ENCODE peak calls at places on chromosomes 3 and 15, in eight cellular contexts. U is SW480, H is Caco-2, K is T-helper 17 cell, J is RCC 7860, D is stomach, N is HTR-8/SVneo, I is activated T-helper 1 cell treated with Interleukin-2 at 50 U/mL for 16 hours. O is an unnamed sample.

GRCh38 chr15:83012038-83012490 is 625 bp upstream of the C15orf40 start:
- DNase-seq in D (no peak), I (no peak), K (no peak), J (no peak), H (peak), U (peak), N (no peak), O (no peak)

GRCh38 chr3:12996181-12996506 is 77.1 kb downstream of the IQSEC1 start:
- DNase-seq in H (no peak), I (no peak), N (no peak), U (no peak), J (no peak), D (no peak), K (no peak), O (no peak)

GRCh38 chr3:135898774-135899173 is 66.8 kb upstream of the PPP2R3A start:
- DNase-seq in D (no peak), H (no peak), U (no peak), J (no peak), N (no peak), K (no peak), I (no peak), O (no peak)

GRCh38 chr15:34049096-34049495 is 10.1 kb upstream of the AVEN start:
- DNase-seq in I (no peak), H (peak), J (peak), D (no peak), K (no peak), U (no peak), N (no peak), O (peak)

GRCh38 chr15:68789921-68790575 is 30.6 kb downstream of the ANP32A start:
- DNase-seq in I (no peak), D (no peak), H (no peak), N (no peak), U (no peak), J (no peak), K (no peak), O (peak)

GRCh38 chr3:87227835-87228144 is 681 bp downstream of the CHMP2B start:
- DNase-seq in H (no peak), I (no peak), U (no peak), N (no peak), K (no peak), D (no peak), J (no peak), O (no peak)

GRCh38 chr15:40762919-40763800 is 708 bp upstream of the GCHFR start:
- DNase-seq in H (peak), J (no peak), D (peak), K (peak), I (peak), N (no peak), U (peak), O (no peak)

GRCh38 chr3:128698211-128699011 is 27.6 kb upstream of the RAB7A start:
- DNase-seq in N (no peak), H (peak), D (peak), J (no peak), K (peak), I (no peak), U (peak), O (peak)

GRCh38 chr15:60994842-60995495 is 234.1 kb downstream of the RORA start:
- DNase-seq in K (no peak), H (no peak), J (no peak), D (no peak), I (no peak), N (no peak), U (no peak), O (no peak)

GRCh38 chr3:51955893-51956770 is 951 bp downstream of the GPR62 start:
- DNase-seq in U (no peak), I (no peak), N (no peak), J (no peak), D (peak), K (no peak), H (no peak), O (peak)

GRCh38 chr15:78149805-78150751 is 916 bp downstream of the IDH3A start:
- DNase-seq in D (no peak), U (peak), H (no peak), N (no peak), K (no peak), J (no peak), I (no peak), O (no peak)

GRCh38 chr3:197286678-197287077 is 11.7 kb downstream of the DLG1 start:
- DNase-seq in N (no peak), U (no peak), I (no peak), J (no peak), H (no peak), D (no peak), K (no peak), O (no peak)

GRCh38 chr15:69854521-69855171 is 243.1 kb downstream of the TLE3 start:
- DNase-seq in K (no peak), J (peak), N (peak), I (no peak), H (no peak), U (peak), D (no peak), O (peak)

GRCh38 chr15:59174161-59174845 is 32.3 kb upstream of the LDHAL6B start:
- DNase-seq in I (no peak), D (no peak), H (no peak), U (no peak), N (no peak), J (no peak), K (no peak), O (no peak)

GRCh38 chr3:50269460-50269859 is 513 bp downstream of the SEMA3B start:
- DNase-seq in H (no peak), U (no peak), I (no peak), N (no peak), K (no peak), D (no peak), J (no peak), O (no peak)

GRCh38 chr3:195854628-195855300 is 43.0 kb upstream of the MUC4 start:
- DNase-seq in U (no peak), I (no peak), D (peak), K (no peak), H (no peak), J (no peak), N (no peak), O (no peak)

GRCh38 chr15:77670558-77671148 is 37.9 kb upstream of the LINGO1 start:
- DNase-seq in H (no peak), U (no peak), K (no peak), N (no peak), I (no peak), D (no peak), J (no peak), O (no peak)

GRCh38 chr3:171862993-171863521 is 19.9 kb downstream of the TMEM212 start:
- DNase-seq in N (no peak), I (no peak), H (no peak), U (peak), K (no peak), D (no peak), J (no peak), O (no peak)

GRCh38 chr15:34374816-34375215 is 7.8 kb upstream of the LPCAT4 start:
- DNase-seq in I (no peak), D (no peak), N (no peak), K (no peak), U (no peak), J (no peak), H (no peak), O (no peak)

GRCh38 chr3:188267790-188268333 is 113.9 kb downstream of the LPP start:
- DNase-seq in D (no peak), H (no peak), K (no peak), N (no peak), U (no peak), J (no peak), I (no peak), O (no peak)

GRCh38 chr3:154095832-154096421 is 25.3 kb upstream of the ARHGEF26 start:
- DNase-seq in J (peak), I (no peak), N (no peak), K (no peak), H (no peak), U (peak), D (no peak), O (peak)

GRCh38 chr3:173993299-173993698 is 595.8 kb downstream of the NLGN1 start:
- DNase-seq in D (no peak), U (peak), I (no peak), N (peak), K (no peak), J (peak), H (no peak), O (no peak)

GRCh38 chr15:39587910-39588530 is 7.1 kb downstream of the THBS1 start:
- DNase-seq in U (no peak), D (no peak), H (no peak), N (no peak), J (no peak), I (no peak), K (no peak), O (no peak)

GRCh38 chr15:71951134-71951533 is 140.8 kb downstream of the NR2E3 start:
- DNase-seq in J (no peak), N (no peak), I (no peak), U (no peak), K (no peak), D (no peak), H (no peak), O (no peak)

GRCh38 chr3:87468938-87469337 is 192.6 kb upstream of the POU1F1 start:
- DNase-seq in U (no peak), K (no peak), J (peak), I (no peak), H (no peak), N (no peak), D (no peak), O (no peak)

GRCh38 chr3:20105513-20106280 is 65.5 kb downstream of the KAT2B start:
- DNase-seq in I (no peak), D (no peak), J (no peak), U (no peak), H (no peak), K (no peak), N (no peak), O (no peak)

GRCh38 chr3:105842943-105843342 is 25.9 kb downstream of the CBLB start:
- DNase-seq in J (no peak), N (no peak), D (no peak), I (no peak), H (no peak), K (no peak), U (no peak), O (no peak)

GRCh38 chr3:181919375-181919774 is 207.7 kb downstream of the SOX2 start:
- DNase-seq in N (no peak), J (peak), D (no peak), U (no peak), H (no peak), I (no peak), K (no peak), O (no peak)

GRCh38 chr3:196666001-196666867 is 26.7 kb downstream of the NRROS start:
- DNase-seq in U (peak), I (no peak), N (no peak), D (no peak), H (no peak), J (peak), K (no peak), O (peak)

GRCh38 chr3:197444793-197445403 is 110.9 kb downstream of the BDH1 start:
- DNase-seq in J (no peak), I (no peak), H (no peak), D (no peak), K (no peak), U (no peak), N (no peak), O (no peak)

GRCh38 chr15:66409565-66410108 is 22.9 kb downstream of the MAP2K1 start:
- DNase-seq in U (no peak), N (no peak), J (no peak), K (no peak), H (no peak), D (no peak), I (no peak), O (no peak)

GRCh38 chr3:87997298-87997697 is 61.5 kb downstream of the CGGBP1 start:
- DNase-seq in K (no peak), D (no peak), J (peak), N (no peak), U (no peak), I (no peak), H (no peak), O (no peak)

GRCh38 chr15:34719883-34720148 is 35.0 kb downstream of the GJD2 start:
- DNase-seq in N (no peak), K (no peak), U (no peak), J (no peak), D (no peak), H (no peak), I (no peak), O (no peak)

GRCh38 chr3:131393868-131394267 is 12.3 kb downstream of the NUDT16 start:
- DNase-seq in N (no peak), U (no peak), H (no peak), I (no peak), D (no peak), K (no peak), J (no peak), O (no peak)